ENCODE peak calls at places on chromosomes 7 and 10, in seven cellular contexts. L is heart left ventricle; U is neural crest cell; V is body of pancreas; J is chondrocyte; A is mucosa of gallbladder; Y is CD8-positive, alpha-beta T cell. E is an unnamed sample.

GRCh38 chr10:3693031-3693714 is 91.8 kb downstream of the KLF6 start:
- DNase-seq in L (no peak), U (no peak), V (no peak), J (no peak), A (no peak), Y (no peak), E (no peak)

GRCh38 chr7:149422065-149422913 is 38.6 kb downstream of the ZNF777 start:
- DNase-seq in L (peak), U (peak), V (peak), J (no peak), A (peak), Y (peak), E (peak)

GRCh38 chr10:132363921-132364593 is 32.1 kb downstream of the LRRC27 start:
- DNase-seq in L (no peak), U (no peak), V (no peak), J (peak), A (no peak), Y (no peak), E (no peak)

GRCh38 chr7:54898659-54899340 is 120.0 kb upstream of the EGFR start:
- DNase-seq in L (no peak), U (no peak), V (peak), J (no peak), A (no peak), Y (no peak), E (no peak)

GRCh38 chr10:88236121-88236743 is 346.9 kb downstream of the RNLS start:
- DNase-seq in L (no peak), U (no peak), V (peak), J (no peak), A (no peak), Y (no peak), E (no peak)

GRCh38 chr10:77417359-77417758 is 220.2 kb downstream of the KCNMA1 start:
- DNase-seq in L (no peak), U (no peak), V (no peak), J (no peak), A (no peak), Y (no peak), E (no peak)

GRCh38 chr10:76969366-76969990 is 668.1 kb downstream of the KCNMA1 start:
- DNase-seq in L (no peak), U (no peak), V (no peak), J (no peak), A (no peak), Y (no peak), E (no peak)

GRCh38 chr10:88557659-88558058 is 25.5 kb downstream of the RNLS start:
- DNase-seq in L (no peak), U (no peak), V (no peak), J (no peak), A (no peak), Y (no peak), E (no peak)

GRCh38 chr10:75187961-75188426 is 22.6 kb upstream of the VDAC2 start:
- DNase-seq in L (peak), U (peak), V (peak), J (no peak), A (peak), Y (peak), E (peak)

GRCh38 chr7:151058766-151059361 is 525 bp upstream of the SLC4A2 start:
- DNase-seq in L (no peak), U (no peak), V (peak), J (no peak), A (no peak), Y (no peak), E (no peak)

GRCh38 chr7:22712999-22713398 is 14.0 kb upstream of the IL6 start:
- DNase-seq in L (no peak), U (no peak), V (no peak), J (no peak), A (no peak), Y (no peak), E (no peak)

GRCh38 chr7:8481752-8482446 is 48.5 kb downstream of the NXPH1 start:
- DNase-seq in L (peak), U (no peak), V (no peak), J (no peak), A (no peak), Y (no peak), E (no peak)

GRCh38 chr7:17530249-17530648 is 231.8 kb downstream of the AHR start:
- DNase-seq in L (no peak), U (no peak), V (no peak), J (no peak), A (no peak), Y (no peak), E (no peak)

GRCh38 chr7:34165927-34166550 is 260.7 kb downstream of the BMPER start:
- DNase-seq in L (no peak), U (no peak), V (no peak), J (no peak), A (no peak), Y (no peak), E (no peak)

GRCh38 chr10:119686465-119687191 is 35.4 kb downstream of the BAG3 start:
- DNase-seq in L (peak), U (peak), V (peak), J (no peak), A (peak), Y (peak), E (peak)

GRCh38 chr10:79162861-79163662 is 94.3 kb downstream of the ZMIZ1 start:
- DNase-seq in L (no peak), U (no peak), V (peak), J (no peak), A (no peak), Y (no peak), E (no peak)

GRCh38 chr7:37311282-37311868 is 137.3 kb downstream of the ELMO1 start:
- DNase-seq in L (no peak), U (no peak), V (no peak), J (no peak), A (peak), Y (no peak), E (no peak)

GRCh38 chr10:96397902-96398301 is 39.1 kb upstream of the OPALIN start:
- DNase-seq in L (peak), U (no peak), V (no peak), J (no peak), A (no peak), Y (no peak), E (no peak)

GRCh38 chr7:26202019-26202985 is 757 bp downstream of the CBX3 start:
- DNase-seq in L (peak), U (peak), V (peak), J (no peak), A (peak), Y (peak), E (peak)

GRCh38 chr7:33048257-33048656 is 14.3 kb downstream of the NT5C3A start:
- DNase-seq in L (no peak), U (no peak), V (no peak), J (no peak), A (no peak), Y (no peak), E (no peak)

GRCh38 chr10:82228701-82229100 is 353.7 kb downstream of the NRG3 start:
- DNase-seq in L (no peak), U (no peak), V (no peak), J (no peak), A (no peak), Y (no peak), E (no peak)

GRCh38 chr7:40015790-40016296 is 65.8 kb downstream of the CDK13 start:
- DNase-seq in L (no peak), U (no peak), V (peak), J (no peak), A (peak), Y (no peak), E (peak)

GRCh38 chr7:157769870-157770213 is 433.0 kb downstream of the DNAJB6 start:
- DNase-seq in L (no peak), U (no peak), V (no peak), J (no peak), A (no peak), Y (no peak), E (no peak)

GRCh38 chr7:73741600-73741999 is 3.0 kb upstream of the ABHD11 start:
- DNase-seq in L (no peak), U (no peak), V (peak), J (no peak), A (no peak), Y (no peak), E (no peak)

GRCh38 chr10:22911889-22912762 is 15.7 kb upstream of the ARMC3 start:
- DNase-seq in L (no peak), U (no peak), V (peak), J (no peak), A (peak), Y (no peak), E (no peak)

GRCh38 chr7:138889566-138889965 is 91.6 kb upstream of the ATP6V0A4 start:
- DNase-seq in L (no peak), U (no peak), V (no peak), J (no peak), A (no peak), Y (no peak), E (no peak)

GRCh38 chr10:118844731-118845573 is 90.2 kb upstream of the CACUL1 start:
- DNase-seq in L (no peak), U (no peak), V (no peak), J (no peak), A (no peak), Y (no peak), E (no peak)

GRCh38 chr10:93408788-93409187 is 73.3 kb downstream of the MYOF start:
- DNase-seq in L (no peak), U (no peak), V (no peak), J (no peak), A (no peak), Y (no peak), E (no peak)

GRCh38 chr7:142476077-142476476 is 218.2 kb upstream of the PRSS58 start:
- DNase-seq in L (no peak), U (no peak), V (no peak), J (no peak), A (no peak), Y (no peak), E (no peak)

GRCh38 chr7:93156884-93157283 is 8.7 kb upstream of the SAMD9L start:
- DNase-seq in L (no peak), U (no peak), V (no peak), J (no peak), A (no peak), Y (no peak), E (no peak)

GRCh38 chr10:75034131-75034512 is 77.3 kb upstream of the SAMD8 start:
- DNase-seq in L (no peak), U (no peak), V (no peak), J (no peak), A (no peak), Y (no peak), E (peak)

GRCh38 chr7:128052404-128052803 is 21.2 kb upstream of the LRRC4 start:
- DNase-seq in L (no peak), U (no peak), V (no peak), J (no peak), A (no peak), Y (no peak), E (no peak)

GRCh38 chr10:98467506-98468318 is 21.0 kb upstream of the HPS1 start:
- DNase-seq in L (peak), U (peak), V (peak), J (no peak), A (peak), Y (peak), E (peak)

GRCh38 chr10:71700735-71701368 is 18.7 kb downstream of the C10orf105 start:
- DNase-seq in L (no peak), U (no peak), V (no peak), J (no peak), A (no peak), Y (no peak), E (no peak)

GRCh38 chr10:34956756-34957155 is 133.4 kb downstream of the CUL2 start:
- DNase-seq in L (no peak), U (no peak), V (no peak), J (no peak), A (no peak), Y (no peak), E (no peak)

GRCh38 chr10:119726291-119727261 is 726 bp downstream of the INPP5F start:
- DNase-seq in L (peak), U (peak), V (peak), J (no peak), A (no peak), Y (no peak), E (peak)

GRCh38 chr7:78039791-78040776 is 241.5 kb downstream of the PHTF2 start:
- DNase-seq in L (no peak), U (no peak), V (peak), J (no peak), A (no peak), Y (peak), E (peak)

GRCh38 chr7:45697576-45698136 is 123.5 kb downstream of the ADCY1 start:
- DNase-seq in L (no peak), U (no peak), V (no peak), J (no peak), A (peak), Y (peak), E (no peak)

GRCh38 chr7:142345817-142346216 is 88.0 kb upstream of the PRSS58 start:
- DNase-seq in L (no peak), U (no peak), V (no peak), J (no peak), A (no peak), Y (peak), E (no peak)